ENCODE peak calls at places on chromosomes 3 and 15, in nine cellular contexts. Y is NCI-H345; C is stimulated activated CD4-positive, alpha-beta T cell treated with anti-CD3 and anti-CD28 coated beads, TNF-alpha, amount 100 ng/mL, for 1 hour; P is suprapubic skin; R is NCI-H1436; G is RKO; H is activated CD8-positive, alpha-beta T cell treated with anti-CD3 and anti-CD28 coated beads for 36 hours; U is head of caudate nucleus; B is fibroblast of the aortic adventitia. Q is an unnamed sample.
A peak's percentile ranks its signal among the peaks of the same experiment; 100 is the strongest.

GRCh38 chr3:4303187-4304123 is at the start of gene SETMAR:
- DNase-seq in C (peak; percentile 66), P (peak; percentile 96), G (peak; percentile 85), B (peak; percentile 85), H (peak; percentile 93), R (peak; percentile 62), Y (peak; percentile 79), U (peak; percentile 94), Q (peak; percentile 56)

GRCh38 chr3:120502116-120502515 is 51.3 kb upstream of the FSTL1 start:
- DNase-seq in H (no peak), B (no peak), C (no peak), U (no peak), Y (no peak), P (no peak), G (no peak), R (no peak), Q (no peak)

GRCh38 chr3:195906865-195907729 is 1.3 kb downstream of the TNK2 start:
- DNase-seq in G (no peak), B (no peak), P (no peak), Y (peak; percentile 63), H (peak; percentile 89), C (peak; percentile 41), U (no peak), R (no peak), Q (no peak)

GRCh38 chr15:38648116-38648843 is 83.7 kb upstream of the RASGRP1 start:
- DNase-seq in U (no peak), G (no peak), R (no peak), C (no peak), B (no peak), H (no peak), P (no peak), Y (no peak), Q (no peak)

GRCh38 chr3:67296039-67296892 is 298.2 kb downstream of the KBTBD8 start:
- DNase-seq in B (no peak), H (no peak), C (no peak), Y (no peak), G (peak; percentile 30), P (no peak), R (no peak), U (no peak), Q (no peak)

GRCh38 chr15:77838061-77838460 is 205.3 kb upstream of the LINGO1 start:
- DNase-seq in Y (no peak), G (no peak), U (no peak), C (no peak), B (no peak), H (no peak), P (no peak), R (no peak), Q (no peak)

GRCh38 chr15:101264011-101264410 is 12.2 kb upstream of the CHSY1 start:
- DNase-seq in R (no peak), U (no peak), G (no peak), B (no peak), Y (no peak), P (no peak), C (no peak), H (no peak), Q (no peak)

GRCh38 chr3:188061133-188061532 is 92.8 kb upstream of the LPP start:
- DNase-seq in H (peak; percentile 87), P (no peak), G (peak; percentile 29), B (peak; percentile 52), R (peak; percentile 6), C (peak; percentile 13), U (no peak), Y (peak; percentile 14), Q (no peak)

GRCh38 chr15:41849861-41850260 is 11.2 kb downstream of the PLA2G4B start:
- DNase-seq in B (no peak), C (no peak), U (no peak), G (no peak), P (no peak), Y (no peak), R (no peak), H (no peak), Q (no peak)

GRCh38 chr15:68503791-68504720 is 72.1 kb upstream of the ITGA11 start:
- DNase-seq in Y (no peak), H (no peak), U (no peak), R (no peak), C (no peak), B (no peak), P (peak; percentile 72), G (no peak), Q (no peak)

GRCh38 chr3:30611613-30612421 is 5.4 kb downstream of the TGFBR2 start:
- DNase-seq in U (no peak), H (no peak), G (peak; percentile 15), B (peak; percentile 55), Y (no peak), C (no peak), R (no peak), P (no peak), Q (no peak)

GRCh38 chr15:77853008-77853328 is 220.3 kb upstream of the LINGO1 start:
- DNase-seq in Y (no peak), U (no peak), C (no peak), P (no peak), R (no peak), G (no peak), B (no peak), H (no peak), Q (no peak)

GRCh38 chr3:53748512-53749271 is 97.5 kb downstream of the CHDH start:
- DNase-seq in G (no peak), B (no peak), Y (no peak), U (no peak), C (no peak), R (no peak), H (no peak), P (no peak), Q (no peak)

GRCh38 chr3:147589016-147589415 is 179.9 kb downstream of the ZIC1 start:
- DNase-seq in G (no peak), C (no peak), H (no peak), U (no peak), R (peak; percentile 16), P (no peak), Y (no peak), B (peak; percentile 41), Q (no peak)

Q was measured in NCI-H1417 treated with DMSO at 0.1 percent for 48 hours.